ENCODE peak calls at places on chromosome 18, in four cellular contexts. A, M, N and J are unnamed samples.

GRCh38 chr18:58785870-58786269 is 78.8 kb upstream of the ZNF532 start:
- DNase-seq in A (no peak), M (no peak), N (no peak), J (no peak)

GRCh38 chr18:6881034-6881800 is 151.7 kb downstream of the ARHGAP28 start:
- DNase-seq in A (no peak), M (no peak), N (no peak), J (no peak)

GRCh38 chr18:51164327-51165290 is 32.9 kb downstream of the MEX3C start:
- DNase-seq in A (no peak), N (no peak), M (no peak), J (no peak)

GRCh38 chr18:39057423-39058057 is 1491.9 kb upstream of the CELF4 start:
- DNase-seq in A (no peak), M (no peak), N (no peak), J (no peak)

GRCh38 chr18:37424507-37424906 is 141.1 kb downstream of the CELF4 start:
- DNase-seq in A (no peak), M (no peak), N (no peak), J (no peak)

GRCh38 chr18:9804517-9805104 is 81.2 kb upstream of the TXNDC2 start:
- DNase-seq in N (no peak), A (no peak), M (no peak), J (no peak)

GRCh38 chr18:10797882-10798281 is 272.1 kb downstream of the NAPG start:
- DNase-seq in A (peak; percentile 41), N (no peak), M (no peak), J (no peak)

GRCh38 chr18:79748321-79749157 is 49.2 kb upstream of the KCNG2 start:
- DNase-seq in A (no peak), M (no peak), N (no peak), J (no peak)

GRCh38 chr18:50944245-50944917 is 23.5 kb upstream of the ELAC1 start:
- DNase-seq in A (no peak), N (no peak), M (no peak), J (no peak)

GRCh38 chr18:6120820-6121279 is 225.5 kb upstream of the TMEM200C start:
- DNase-seq in N (no peak), M (no peak), A (no peak), J (no peak)

GRCh38 chr18:76490040-76490439 is 5.0 kb downstream of the ZNF516 start:
- DNase-seq in A (no peak), N (no peak), M (no peak), J (no peak)

GRCh38 chr18:63961430-63961980 is 8.4 kb upstream of the SERPINB8 start:
- DNase-seq in M (no peak), N (no peak), A (no peak), J (no peak)

GRCh38 chr18:63890950-63891304 is 3.4 kb downstream of the SERPINB2 start:
- DNase-seq in M (peak; percentile 51), A (no peak), N (no peak), J (no peak)

GRCh38 chr18:12679183-12679786 is 21.4 kb upstream of the SPIRE1 start:
- DNase-seq in A (no peak), N (no peak), M (no peak), J (no peak)

GRCh38 chr18:55588001-55588875 is at the start of gene TCF4:
- DNase-seq in M (no peak), A (peak; percentile 67), N (peak; percentile 72), J (no peak)

GRCh38 chr18:76494541-76495403 is at the start of gene ZNF516:
- DNase-seq in N (no peak), A (peak; percentile 53), M (peak; percentile 25), J (no peak)

GRCh38 chr18:9091066-9091476 is 11.4 kb upstream of the NDUFV2 start:
- DNase-seq in N (no peak), M (no peak), A (no peak), J (no peak)

DNA sequence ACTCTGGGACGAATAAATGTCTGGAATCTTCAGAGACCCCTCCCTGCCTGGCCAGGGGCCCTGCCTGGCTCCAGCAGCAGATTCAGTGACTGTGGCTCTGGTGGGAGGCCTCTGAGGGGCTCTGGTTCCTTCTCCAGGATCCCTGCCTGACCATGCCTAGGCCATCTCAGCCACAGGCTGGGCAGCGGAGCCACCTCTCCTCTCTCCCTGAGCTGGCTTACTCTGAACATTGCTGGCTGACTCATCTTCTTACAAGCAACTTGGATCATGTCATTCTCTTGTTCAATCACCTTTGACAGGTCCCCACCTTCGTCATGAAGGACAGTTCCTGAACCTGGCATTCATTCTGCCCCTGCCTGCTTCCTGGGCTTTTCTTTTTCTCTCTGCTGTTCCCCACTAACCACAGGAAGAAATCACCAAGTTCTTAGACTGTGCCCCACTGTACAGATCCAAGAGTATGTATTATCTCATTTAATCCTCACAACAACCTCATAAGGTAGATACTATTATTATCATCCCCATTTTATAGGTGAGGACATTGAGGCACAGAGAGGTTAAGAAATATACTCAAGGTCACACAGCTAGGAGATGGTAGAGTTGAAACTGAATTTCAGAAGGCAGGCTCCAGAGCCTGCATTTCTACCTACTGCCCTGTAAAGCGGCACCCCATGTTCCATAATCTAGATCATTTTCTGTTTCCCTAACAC is 155.5 kb upstream of the SMAD2 start:
- DNase-seq in A (no peak), N (no peak), M (no peak), J (no peak)
- TF ChIP-seq ATF2 in A (no peak), N (no peak), M (no peak), J (no peak)

GRCh38 chr18:48838166-48838775 is 112.5 kb downstream of the SMAD7 start:
- DNase-seq in M (no peak), A (no peak), N (no peak), J (no peak)

GRCh38 chr18:48838921-48839818 is 111.6 kb downstream of the SMAD7 start:
- DNase-seq in A (no peak), N (no peak), M (no peak), J (no peak)

GRCh38 chr18:48840491-48840877 is 110.3 kb downstream of the SMAD7 start:
- DNase-seq in M (no peak), A (no peak), N (no peak), J (no peak)

GRCh38 chr18:48841381-48842258 is 109.1 kb downstream of the SMAD7 start:
- DNase-seq in A (no peak), M (peak; percentile 27), N (no peak), J (no peak)

GRCh38 chr18:48839819-48840490 is 110.8 kb downstream of the SMAD7 start:
- DNase-seq in N (no peak), M (no peak), A (no peak), J (no peak)
- TF ChIP-seq ATF2 in N (no peak), M (no peak), A (no peak), J (no peak)

GRCh38 chr18:2909431-2910140 is 62.8 kb downstream of the EMILIN2 start:
- DNase-seq in N (no peak), A (no peak), M (no peak), J (no peak)
- TF ChIP-seq ATF2 in N (no peak), A (no peak), M (no peak), J (no peak)

GRCh38 chr18:23448291-23448690 is 4.8 kb upstream of the RIOK3 start:
- DNase-seq in M (no peak), A (no peak), N (no peak), J (no peak)
- TF ChIP-seq ATF2 in M (no peak), A (no peak), N (no peak), J (no peak)

GRCh38 chr18:75230210-75231052 is 19.8 kb downstream of the TSHZ1 start:
- DNase-seq in A (no peak), N (no peak), M (no peak), J (no peak)
- TF ChIP-seq ATF2 in A (no peak), N (no peak), M (no peak), J (no peak)

GRCh38 chr18:864872-865273 is 39.8 kb upstream of the ADCYAP1 start:
- DNase-seq in A (peak; percentile 80), N (peak; percentile 80), M (peak; percentile 60), J (no peak)
- TF ChIP-seq ATF2 in A (no peak), N (no peak), M (no peak), J (no peak)

GRCh38 chr18:69951182-69951581 is 3.5 kb upstream of the CD226 start:
- DNase-seq in N (no peak), A (no peak), M (peak; percentile 9), J (no peak)
- TF ChIP-seq ATF2 in N (no peak), A (no peak), M (no peak), J (no peak)

DNA sequence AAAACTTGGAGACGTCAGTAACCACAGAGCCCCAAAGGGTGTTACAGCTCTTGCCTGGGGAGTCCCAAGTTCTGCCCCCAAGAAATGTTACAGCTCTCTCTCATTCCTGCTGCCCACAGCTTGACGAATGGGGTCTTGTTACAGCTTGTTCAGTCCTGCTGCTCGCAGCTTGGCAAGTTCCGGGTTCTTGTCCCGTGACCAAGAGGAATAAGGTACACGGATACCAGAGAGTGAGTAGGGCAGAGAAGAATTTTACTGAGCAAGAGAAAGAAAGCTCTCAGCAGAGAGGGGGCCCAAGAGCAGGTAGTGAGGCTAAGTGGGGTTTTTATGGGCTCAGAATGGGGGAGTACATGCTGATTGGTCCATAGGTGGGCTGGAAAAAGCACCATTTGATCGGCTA is 27.2 kb downstream of the SLC39A6 start:
- DNase-seq in M (no peak), N (no peak), A (no peak), J (no peak)
- TF ChIP-seq ATF2 in M (no peak), N (no peak), A (no peak), J (no peak)

DNA sequence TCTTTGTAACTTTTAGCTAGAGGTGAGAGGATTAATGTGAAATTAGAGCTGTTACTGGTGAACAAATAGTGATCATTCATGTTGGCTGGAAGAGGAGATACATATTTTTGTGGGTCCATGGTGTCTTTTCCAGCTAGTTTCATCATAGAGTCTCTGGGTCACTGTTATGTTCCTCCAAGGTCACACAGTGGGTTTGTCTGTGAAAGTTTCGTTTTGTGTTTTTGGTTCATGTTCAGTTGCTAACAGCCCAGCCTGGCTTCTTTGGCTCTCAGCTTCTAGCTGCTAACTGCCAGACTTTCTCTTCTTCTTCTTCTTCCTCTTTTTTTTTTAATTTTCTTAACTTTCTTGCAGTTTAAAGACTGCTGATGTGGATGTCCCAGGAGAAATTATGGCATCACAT is 480.0 kb upstream of the SYT4 start:
- DNase-seq in M (no peak), A (no peak), N (no peak), J (no peak)
- TF ChIP-seq ATF2 in M (no peak), A (no peak), N (no peak), J (no peak)